ENCODE peak calls at places on chromosomes 16 and 17, in ten cellular contexts. B is colonic mucosa; Q is GM19239; K is C1 segment of cervical spinal cord; Y is kidney tubule cell; I is GM13977; L is naive thymus-derived CD4-positive, alpha-beta T cell; P is effector memory CD4-positive, alpha-beta T cell; A is NCI-H69; O is KG1. W is an unnamed sample.

GRCh38 chr17:30210366-30210765 is 25.1 kb downstream of the SLC6A4 start:
- DNase-seq in A (no peak), Y (no peak), Q (no peak), K (no peak), B (no peak), P (no peak), O (no peak), L (no peak), I (no peak), W (no peak)

GRCh38 chr16:11967195-11967911 is 2.3 kb downstream of the TNFRSF17 start:
- DNase-seq in Y (no peak), O (no peak), A (no peak), K (no peak), L (no peak), Q (no peak), I (no peak), P (no peak), B (no peak), W (no peak)

GRCh38 chr17:52751051-52751450 is 592.5 kb upstream of the CA10 start:
- DNase-seq in B (no peak), L (no peak), I (no peak), A (peak), K (no peak), Y (no peak), Q (no peak), O (no peak), P (no peak), W (no peak)

GRCh38 chr16:83802135-83802534 is 5.6 kb upstream of the HSBP1 start:
- DNase-seq in I (peak), P (no peak), K (no peak), Q (peak), B (no peak), O (no peak), Y (peak), A (no peak), L (no peak), W (no peak)

GRCh38 chr16:81035975-81036750 is 521 bp downstream of the ATMIN start:
- DNase-seq in P (peak), B (peak), Y (peak), A (peak), Q (peak), K (peak), I (peak), L (no peak), O (no peak), W (peak)

GRCh38 chr17:51751072-51751471 is 407.4 kb downstream of the CA10 start:
- DNase-seq in P (no peak), L (no peak), O (no peak), K (no peak), Q (no peak), A (no peak), B (no peak), Y (no peak), I (no peak), W (no peak)

GRCh38 chr17:3641014-3641413 is 4.5 kb downstream of the CTNS start:
- DNase-seq in O (no peak), K (no peak), Q (no peak), I (no peak), B (no peak), A (no peak), Y (no peak), L (no peak), P (no peak), W (no peak)

GRCh38 chr17:50853015-50853615 is 13.0 kb downstream of the TOB1 start:
- DNase-seq in P (no peak), I (no peak), A (no peak), L (no peak), Q (no peak), K (no peak), B (no peak), Y (no peak), O (no peak), W (no peak)

GRCh38 chr17:2875608-2876007 is 79.4 kb downstream of the RAP1GAP2 start:
- DNase-seq in Y (no peak), L (no peak), Q (no peak), B (no peak), A (no peak), K (no peak), P (no peak), I (no peak), O (no peak), W (no peak)

GRCh38 chr16:13510425-13511151 is 409.4 kb upstream of the ERCC4 start:
- DNase-seq in L (no peak), A (no peak), B (no peak), Y (no peak), I (no peak), K (no peak), O (no peak), Q (no peak), P (no peak), W (no peak)

GRCh38 chr16:11107781-11108465 is 148.1 kb downstream of the SOCS1 start:
- DNase-seq in P (no peak), Q (no peak), Y (peak), B (no peak), L (no peak), A (no peak), K (no peak), O (no peak), I (no peak), W (no peak)

GRCh38 chr16:53446090-53446489 is 11.8 kb downstream of the RBL2 start:
- DNase-seq in Y (no peak), B (no peak), O (no peak), P (no peak), L (no peak), Q (no peak), I (no peak), A (no peak), K (no peak), W (no peak)

GRCh38 chr16:81293909-81294802 is 20.6 kb upstream of the GAN start:
- DNase-seq in K (no peak), A (no peak), I (no peak), Y (no peak), Q (no peak), P (no peak), O (no peak), B (peak), L (no peak), W (no peak)

GRCh38 chr17:40909755-40910154 is 24.7 kb upstream of the KRT20 start:
- DNase-seq in K (no peak), I (no peak), A (peak), Y (no peak), O (no peak), B (no peak), P (no peak), L (no peak), Q (no peak), W (no peak)

GRCh38 chr17:45363498-45363897 is 46.7 kb upstream of the MAP3K14 start:
- DNase-seq in A (no peak), L (no peak), Q (no peak), I (no peak), Y (no peak), O (no peak), K (no peak), P (no peak), B (no peak), W (no peak)

GRCh38 chr16:54817432-54817831 is 113.2 kb upstream of the IRX5 start:
- DNase-seq in O (no peak), Q (no peak), I (no peak), P (no peak), Y (peak), L (no peak), A (peak), K (no peak), B (no peak), W (no peak)

GRCh38 chr17:72569193-72569946 is 448.6 kb downstream of the SOX9 start:
- DNase-seq in O (no peak), A (peak), Y (no peak), K (no peak), L (no peak), I (no peak), B (peak), Q (no peak), P (no peak), W (no peak)

GRCh38 chr16:89909777-89910716 is 8.6 kb upstream of the MC1R start:
- DNase-seq in K (peak), B (peak), A (peak), Y (peak), P (peak), I (peak), Q (peak), L (peak), O (no peak), W (peak)

GRCh38 chr17:2239882-2240430 is 63.6 kb downstream of the SMG6 start:
- DNase-seq in B (no peak), L (no peak), Y (peak), I (peak), P (no peak), O (no peak), Q (no peak), K (no peak), A (no peak), W (no peak)

GRCh38 chr17:16997514-16998429 is 25.9 kb upstream of the TNFRSF13B start:
- DNase-seq in O (no peak), P (no peak), A (no peak), B (no peak), Y (no peak), Q (peak), K (no peak), I (no peak), L (no peak), W (no peak)

GRCh38 chr17:77437747-77438146 is 297.0 kb downstream of the SEC14L1 start:
- DNase-seq in A (no peak), K (no peak), I (no peak), Y (no peak), Q (no peak), B (no peak), O (no peak), L (no peak), P (no peak), W (no peak)

GRCh38 chr16:70161350-70161749 is 12.2 kb upstream of the CLEC18C start:
- DNase-seq in Y (peak), A (no peak), O (no peak), I (no peak), B (no peak), L (no peak), P (no peak), Q (no peak), K (no peak), W (no peak)

GRCh38 chr17:5234645-5235576 is at the start of gene SCIMP:
- DNase-seq in Y (no peak), Q (no peak), I (no peak), K (no peak), A (no peak), B (peak), O (no peak), P (no peak), L (no peak), W (no peak)

GRCh38 chr16:49578435-49579024 is 204.9 kb downstream of the C16orf78 start:
- DNase-seq in B (no peak), A (no peak), Q (no peak), K (no peak), O (no peak), L (no peak), Y (no peak), P (no peak), I (no peak), W (no peak)

GRCh38 chr16:66979011-66979717 is 9.2 kb upstream of the CES4A start:
- DNase-seq in P (no peak), O (no peak), K (no peak), A (no peak), B (no peak), L (no peak), I (no peak), Q (no peak), Y (no peak), W (no peak)

GRCh38 chr17:31251075-31251474 is 46.0 kb downstream of the OMG start:
- DNase-seq in Y (no peak), L (no peak), K (no peak), A (peak), Q (no peak), O (no peak), B (no peak), P (no peak), I (no peak), W (no peak)